ENCODE peak calls at places on chromosomes 1 and 21, in five cellular contexts. K, X, P, Q and T are unnamed samples.

GRCh38 chr1:8863712-8864324 is 14.7 kb downstream of the ENO1 start:
- DNase-seq in K (no peak), P (no peak), Q (no peak), X (no peak), T (no peak)

GRCh38 chr1:229088711-229089110 is 182.2 kb upstream of the RAB4A start:
- DNase-seq in K (no peak), Q (no peak), X (no peak), P (no peak), T (no peak)

GRCh38 chr1:200379431-200379755 is 30.4 kb downstream of the ZNF281 start:
- DNase-seq in K (no peak), P (peak), X (peak), Q (no peak), T (no peak)

GRCh38 chr21:45276620-45277019 is 11.1 kb downstream of the POFUT2 start:
- DNase-seq in Q (no peak), K (no peak), P (no peak), X (no peak), T (peak)

GRCh38 chr1:204013052-204013451 is 59.9 kb upstream of the SOX13 start:
- DNase-seq in K (no peak), X (no peak), Q (no peak), P (no peak), T (no peak)

GRCh38 chr1:43781574-43781973 is 74.2 kb downstream of the ST3GAL3 start:
- DNase-seq in X (no peak), P (no peak), K (no peak), Q (no peak), T (no peak)

GRCh38 chr1:232509570-232509969 is 120.4 kb downstream of the SIPA1L2 start:
- DNase-seq in Q (no peak), K (peak), X (no peak), P (no peak), T (no peak)

GRCh38 chr21:32921632-32922230 is 104.0 kb upstream of the OLIG2 start:
- DNase-seq in P (no peak), Q (peak), K (no peak), X (no peak), T (no peak)

GRCh38 chr21:29228306-29228705 is 70.4 kb upstream of the BACH1 start:
- DNase-seq in P (no peak), Q (no peak), K (no peak), X (peak), T (no peak)

GRCh38 chr1:173669491-173669941 is at the start of gene ANKRD45:
- DNase-seq in Q (no peak), K (peak), X (peak), P (peak), T (no peak)

GRCh38 chr1:32345289-32345827 is 9.3 kb upstream of the MARCKSL1 start:
- DNase-seq in Q (no peak), K (no peak), X (no peak), P (no peak), T (no peak)

GRCh38 chr21:45467221-45467779 is 62.3 kb downstream of the COL18A1 start:
- DNase-seq in P (no peak), Q (no peak), X (peak), K (peak), T (peak)

GRCh38 chr1:246566808-246567154 is 525 bp downstream of the CNST start:
- DNase-seq in P (no peak), X (no peak), K (no peak), Q (no peak), T (no peak)

GRCh38 chr1:43253173-43253572 is 16.6 kb upstream of the TMEM125 start:
- DNase-seq in X (no peak), Q (no peak), K (no peak), P (no peak), T (no peak)

GRCh38 chr1:247494746-247495145 is 36.8 kb upstream of the OR2B11 start:
- DNase-seq in Q (no peak), K (no peak), X (no peak), P (peak), T (no peak)

GRCh38 chr1:50332941-50333594 is 90.2 kb downstream of the DMRTA2 start:
- DNase-seq in Q (peak), P (peak), X (peak), K (peak), T (peak)

GRCh38 chr1:34977210-34977471 is 8.0 kb downstream of the TMEM35B start:
- DNase-seq in Q (no peak), K (no peak), X (no peak), P (no peak), T (no peak)

GRCh38 chr21:26977741-26978140 is 10.9 kb upstream of the ADAMTS5 start:
- DNase-seq in K (no peak), Q (no peak), P (no peak), X (no peak), T (no peak)

GRCh38 chr1:19640363-19641316 is 3.5 kb upstream of the NBL1 start:
- DNase-seq in X (peak), K (no peak), Q (no peak), P (peak), T (no peak)

GRCh38 chr1:98369463-98369862 is 292.1 kb upstream of the SNX7 start:
- DNase-seq in P (no peak), X (no peak), K (no peak), Q (no peak), T (no peak)

GRCh38 chr1:160675641-160676410 is 29.0 kb upstream of the SLAMF1 start:
- DNase-seq in X (peak), Q (peak), K (peak), P (peak), T (peak)

GRCh38 chr1:187264995-187265602 is 436.4 kb downstream of the PLA2G4A start:
- DNase-seq in X (peak), Q (no peak), K (no peak), P (peak), T (no peak)

GRCh38 chr1:235648954-235649721 is 446 bp downstream of the GNG4 start:
- DNase-seq in P (peak), X (peak), Q (no peak), K (peak), T (no peak)

GRCh38 chr21:28712396-28712795 is 280.3 kb downstream of the LTN1 start:
- DNase-seq in K (no peak), P (no peak), Q (no peak), X (no peak), T (no peak)

GRCh38 chr1:30275926-30276736 is 447.3 kb downstream of the MATN1 start:
- DNase-seq in P (no peak), X (no peak), Q (no peak), K (no peak), T (no peak)